ENCODE peak calls at places on chromosomes 6 and 20, in four cellular contexts. One of them, this sample, is unnamed.

GRCh38 chr6:21840428-21840827 is 246.9 kb downstream of the SOX4 start:
- DNase-seq in K562: no peak
- DNase-seq in GM12878: no peak
- DNase-seq in HepG2: no peak
- DNase-seq in this sample: no peak

GRCh38 chr6:87742106-87742505 is 40.1 kb upstream of the AKIRIN2 start:
- DNase-seq in K562: no peak
- DNase-seq in GM12878: no peak
- DNase-seq in HepG2: no peak
- DNase-seq in this sample: no peak

GRCh38 chr6:6517059-6517458 is 71.5 kb upstream of the LY86 start:
- DNase-seq in K562: no peak
- DNase-seq in GM12878: no peak
- DNase-seq in HepG2: no peak
- DNase-seq in this sample: no peak

GRCh38 chr6:29980501-29980900 is 38.2 kb downstream of the HLA-A start:
- DNase-seq in K562: no peak
- DNase-seq in GM12878: no peak
- DNase-seq in HepG2: no peak
- DNase-seq in this sample: no peak

GRCh38 chr6:56890683-56891429 is 64.1 kb upstream of the BEND6 start:
- DNase-seq in K562: peak; percentile 72
- DNase-seq in GM12878: peak; percentile 92
- DNase-seq in HepG2: no peak
- DNase-seq in this sample: peak; percentile 58

GRCh38 chr20:44896583-44896982 is 11.1 kb downstream of the YWHAB start:
- DNase-seq in K562: no peak
- DNase-seq in GM12878: no peak
- DNase-seq in HepG2: peak; percentile 35
- DNase-seq in this sample: no peak

GRCh38 chr6:80454197-80454596 is 347.7 kb downstream of the BCKDHB start:
- DNase-seq in K562: no peak
- DNase-seq in GM12878: peak; percentile 27
- DNase-seq in HepG2: no peak
- DNase-seq in this sample: no peak

GRCh38 chr6:122180132-122180531 is 219.3 kb upstream of the HSF2 start:
- DNase-seq in K562: no peak
- DNase-seq in GM12878: no peak
- DNase-seq in HepG2: no peak
- DNase-seq in this sample: no peak

GRCh38 chr20:22795897-22796296 is 211.5 kb upstream of the FOXA2 start:
- DNase-seq in K562: no peak
- DNase-seq in GM12878: no peak
- DNase-seq in HepG2: peak; percentile 80
- DNase-seq in this sample: peak; percentile 97

GRCh38 chr20:15851576-15852075 is 721.6 kb downstream of the KIF16B start:
- DNase-seq in K562: no peak
- DNase-seq in GM12878: no peak
- DNase-seq in HepG2: no peak
- DNase-seq in this sample: no peak

GRCh38 chr6:108904731-108905130 is 56.5 kb downstream of the ARMC2 start:
- DNase-seq in K562: no peak
- DNase-seq in GM12878: peak; percentile 55
- DNase-seq in HepG2: peak; percentile 26
- DNase-seq in this sample: no peak

GRCh38 chr20:4130404-4131189 is 115.2 kb upstream of the RNF24 start:
- DNase-seq in K562: peak; percentile 35
- DNase-seq in GM12878: no peak
- DNase-seq in HepG2: no peak
- DNase-seq in this sample: peak; percentile 90

GRCh38 chr6:148611213-148611612 is 135.6 kb upstream of the UST start:
- DNase-seq in K562: no peak
- DNase-seq in GM12878: no peak
- DNase-seq in HepG2: no peak
- DNase-seq in this sample: no peak

GRCh38 chr6:27111743-27112142 is 135.8 kb upstream of the PRSS16 start:
- DNase-seq in K562: no peak
- DNase-seq in GM12878: no peak
- DNase-seq in HepG2: no peak
- DNase-seq in this sample: no peak

GRCh38 chr20:1381753-1382591 is 10.9 kb downstream of the FKBP1A start:
- DNase-seq in K562: no peak
- DNase-seq in GM12878: no peak
- DNase-seq in HepG2: no peak
- DNase-seq in this sample: no peak

GRCh38 chr6:124668028-124668427 is 294.2 kb upstream of the RNF217 start:
- DNase-seq in K562: no peak
- DNase-seq in GM12878: no peak
- DNase-seq in HepG2: no peak
- DNase-seq in this sample: no peak

GRCh38 chr20:14334306-14334930 is 3.0 kb downstream of the FLRT3 start:
- DNase-seq in K562: no peak
- DNase-seq in GM12878: no peak
- DNase-seq in HepG2: peak; percentile 48
- DNase-seq in this sample: peak; percentile 71

GRCh38 chr20:469746-470490 is 7.6 kb upstream of the TBC1D20 start:
- DNase-seq in K562: no peak
- DNase-seq in GM12878: no peak
- DNase-seq in HepG2: no peak
- DNase-seq in this sample: no peak

GRCh38 chr6:118784641-118785164 is 109.2 kb upstream of the ASF1A start:
- DNase-seq in K562: no peak
- DNase-seq in GM12878: no peak
- DNase-seq in HepG2: peak; percentile 36
- DNase-seq in this sample: no peak

GRCh38 chr6:119132211-119133004 is 53.9 kb upstream of the FAM184A start:
- DNase-seq in K562: no peak
- DNase-seq in GM12878: no peak
- DNase-seq in HepG2: no peak
- DNase-seq in this sample: no peak

GRCh38 chr20:36820928-36821327 is 47.4 kb upstream of the DSN1 start:
- DNase-seq in K562: no peak
- DNase-seq in GM12878: no peak
- DNase-seq in HepG2: no peak
- DNase-seq in this sample: no peak

GRCh38 chr6:81381382-81381916 is 371.0 kb downstream of the TENT5A start:
- DNase-seq in K562: no peak
- DNase-seq in GM12878: no peak
- DNase-seq in HepG2: peak; percentile 50
- DNase-seq in this sample: no peak

GRCh38 chr6:96194675-96195074 is 178.9 kb downstream of the FUT9 start:
- DNase-seq in K562: no peak
- DNase-seq in GM12878: no peak
- DNase-seq in HepG2: no peak
- DNase-seq in this sample: no peak

GRCh38 chr6:107864235-107864970 is 40.3 kb upstream of the SCML4 start:
- DNase-seq in K562: no peak
- DNase-seq in GM12878: no peak
- DNase-seq in HepG2: no peak
- DNase-seq in this sample: no peak

GRCh38 chr6:54632984-54633565 is 213.5 kb upstream of the FAM83B start:
- DNase-seq in K562: no peak
- DNase-seq in GM12878: no peak
- DNase-seq in HepG2: no peak
- DNase-seq in this sample: no peak

GRCh38 chr20:24437322-24438090 is 31.9 kb upstream of the SYNDIG1 start:
- DNase-seq in K562: no peak
- DNase-seq in GM12878: no peak
- DNase-seq in HepG2: no peak
- DNase-seq in this sample: no peak

GRCh38 chr6:141103246-141103645 is 1029.5 kb upstream of the GJE1 start:
- DNase-seq in K562: no peak
- DNase-seq in GM12878: no peak
- DNase-seq in HepG2: no peak
- DNase-seq in this sample: no peak

GRCh38 chr6:157392927-157393666 is 12.1 kb downstream of the ZDHHC14 start:
- DNase-seq in K562: peak; percentile 86
- DNase-seq in GM12878: no peak
- DNase-seq in HepG2: no peak
- DNase-seq in this sample: no peak

GRCh38 chr6:41194386-41194785 is 6.6 kb downstream of the TREML2 start:
- DNase-seq in K562: no peak
- DNase-seq in GM12878: no peak
- DNase-seq in HepG2: no peak
- DNase-seq in this sample: no peak

GRCh38 chr20:37885593-37886507 is 17.1 kb upstream of the VSTM2L start:
- DNase-seq in K562: no peak
- DNase-seq in GM12878: no peak
- DNase-seq in HepG2: peak; percentile 69
- DNase-seq in this sample: no peak

GRCh38 chr20:18634501-18634900 is 46.6 kb downstream of the DTD1 start:
- DNase-seq in K562: no peak
- DNase-seq in GM12878: no peak
- DNase-seq in HepG2: no peak
- DNase-seq in this sample: no peak

GRCh38 chr20:18633411-18633810 is 45.6 kb downstream of the DTD1 start:
- DNase-seq in K562: no peak
- DNase-seq in GM12878: no peak
- DNase-seq in HepG2: no peak
- DNase-seq in this sample: no peak

GRCh38 chr20:18628330-18628941 is 40.6 kb downstream of the DTD1 start:
- DNase-seq in K562: no peak
- DNase-seq in GM12878: no peak
- DNase-seq in HepG2: peak; percentile 24
- DNase-seq in this sample: peak; percentile 21

GRCh38 chr20:18637296-18637695 is 49.4 kb downstream of the DTD1 start:
- DNase-seq in K562: no peak
- DNase-seq in GM12878: no peak
- DNase-seq in HepG2: no peak
- DNase-seq in this sample: no peak

GRCh38 chr20:18632196-18632789 is 44.4 kb downstream of the DTD1 start:
- DNase-seq in K562: peak; percentile 48
- DNase-seq in GM12878: no peak
- DNase-seq in HepG2: peak; percentile 72
- DNase-seq in this sample: peak; percentile 70
- TF ChIP-seq KDM1A in K562: no peak
- TF ChIP-seq KDM1A in GM12878: no peak
- TF ChIP-seq KDM1A in HepG2: no peak
- TF ChIP-seq KDM1A in this sample: no peak

GRCh38 chr6:129094147-129094546 is 211.2 kb downstream of the LAMA2 start:
- DNase-seq in K562: no peak
- DNase-seq in GM12878: no peak
- DNase-seq in HepG2: no peak
- DNase-seq in this sample: no peak
- TF ChIP-seq JUNB in K562: no peak
- TF ChIP-seq JUNB in GM12878: no peak
- TF ChIP-seq JUNB in HepG2: no peak
- TF ChIP-seq JUNB in this sample: no peak

GRCh38 chr6:151043944-151044343 is 178.4 kb downstream of the MTHFD1L start:
- DNase-seq in K562: no peak
- DNase-seq in GM12878: no peak
- DNase-seq in HepG2: no peak
- DNase-seq in this sample: no peak
- H3K4me1 ChIP-seq in K562: peaks cover 26% of the 10 kb centered on the region
- H3K4me1 ChIP-seq in GM12878: no peaks in the 10 kb centered on the region
- H3K4me1 ChIP-seq in HepG2: peaks cover 63% of the 10 kb centered on the region
- H3K4me1 ChIP-seq in this sample: peaks cover 77% of the 10 kb centered on the region

GRCh38 chr6:147538821-147539220 is 30.3 kb downstream of the SAMD5 start:
- DNase-seq in K562: no peak
- DNase-seq in GM12878: no peak
- DNase-seq in HepG2: no peak
- DNase-seq in this sample: no peak
- TF ChIP-seq KDM1A in K562: no peak
- TF ChIP-seq KDM1A in GM12878: no peak
- TF ChIP-seq KDM1A in HepG2: no peak
- TF ChIP-seq KDM1A in this sample: no peak

GRCh38 chr6:106334646-106335448 is 9.3 kb upstream of the ATG5 start:
- DNase-seq in K562: peak; percentile 69
- DNase-seq in GM12878: no peak
- DNase-seq in HepG2: peak; percentile 52
- DNase-seq in this sample: peak; percentile 19
- TF ChIP-seq JUNB in K562: no peak
- TF ChIP-seq JUNB in GM12878: no peak
- TF ChIP-seq JUNB in HepG2: no peak
- TF ChIP-seq JUNB in this sample: no peak

GRCh38 chr6:137810554-137811120 is 56.4 kb upstream of the TNFAIP3 start:
- DNase-seq in K562: no peak
- DNase-seq in GM12878: no peak
- DNase-seq in HepG2: peak; percentile 78
- DNase-seq in this sample: no peak
- H3K4me1 ChIP-seq in K562: peaks cover 26% of the 10 kb centered on the region
- H3K4me1 ChIP-seq in GM12878: peaks cover 25% of the 10 kb centered on the region
- H3K4me1 ChIP-seq in HepG2: peaks cover 62% of the 10 kb centered on the region
- H3K4me1 ChIP-seq in this sample: peaks cover 26% of the 10 kb centered on the region

GRCh38 chr6:12608874-12609273 is 107.7 kb upstream of the PHACTR1 start:
- DNase-seq in K562: no peak
- DNase-seq in GM12878: no peak
- DNase-seq in HepG2: no peak
- DNase-seq in this sample: no peak

GRCh38 chr6:12608016-12608860 is 108.3 kb upstream of the PHACTR1 start:
- DNase-seq in K562: no peak
- DNase-seq in GM12878: peak; percentile 90
- DNase-seq in HepG2: no peak
- DNase-seq in this sample: no peak

GRCh38 chr6:12613819-12614218 is 102.7 kb upstream of the PHACTR1 start:
- DNase-seq in K562: no peak
- DNase-seq in GM12878: no peak
- DNase-seq in HepG2: no peak
- DNase-seq in this sample: no peak

GRCh38 chr6:12614468-12614867 is 102.1 kb upstream of the PHACTR1 start:
- DNase-seq in K562: no peak
- DNase-seq in GM12878: no peak
- DNase-seq in HepG2: no peak
- DNase-seq in this sample: no peak

GRCh38 chr6:12610862-12611261 is 105.7 kb upstream of the PHACTR1 start:
- DNase-seq in K562: no peak
- DNase-seq in GM12878: no peak
- DNase-seq in HepG2: no peak
- DNase-seq in this sample: no peak
- TF ChIP-seq KDM1A in K562: no peak
- TF ChIP-seq KDM1A in GM12878: no peak
- TF ChIP-seq KDM1A in HepG2: no peak
- TF ChIP-seq KDM1A in this sample: no peak

This sample was measured in A549.